ENCODE peak calls at places on chromosomes 2 and 18, in six cellular contexts. One of them, this sample, is unnamed.

GRCh38 chr2:188414869-188415753 is 123.4 kb downstream of the GULP1 start:
- DNase-seq in ascending aorta: no peak
- DNase-seq in kidney epithelial cell: no peak
- DNase-seq in Panc1: no peak
- DNase-seq in stomach: no peak
- DNase-seq in uterus: no peak
- DNase-seq in this sample: no peak

GRCh38 chr2:69464575-69464974 is 27.3 kb upstream of the NFU1 start:
- DNase-seq in ascending aorta: peak; percentile 70
- DNase-seq in kidney epithelial cell: no peak
- DNase-seq in Panc1: no peak
- DNase-seq in stomach: no peak
- DNase-seq in uterus: peak; percentile 42
- DNase-seq in this sample: no peak

GRCh38 chr2:108392029-108392428 is 14.3 kb downstream of the SULT1C4 start:
- DNase-seq in ascending aorta: no peak
- DNase-seq in kidney epithelial cell: no peak
- DNase-seq in Panc1: no peak
- DNase-seq in stomach: no peak
- DNase-seq in uterus: no peak
- DNase-seq in this sample: no peak

GRCh38 chr2:217538719-217539118 is 464.1 kb downstream of the TNS1 start:
- DNase-seq in ascending aorta: no peak
- DNase-seq in kidney epithelial cell: peak; percentile 42
- DNase-seq in Panc1: no peak
- DNase-seq in stomach: no peak
- DNase-seq in uterus: no peak
- DNase-seq in this sample: no peak

GRCh38 chr2:95392730-95393455 is 9.6 kb upstream of the FAHD2A start:
- DNase-seq in ascending aorta: no peak
- DNase-seq in kidney epithelial cell: no peak
- DNase-seq in Panc1: no peak
- DNase-seq in stomach: no peak
- DNase-seq in uterus: no peak
- DNase-seq in this sample: no peak

GRCh38 chr18:48715651-48716354 is 177.0 kb downstream of the CTIF start:
- DNase-seq in ascending aorta: peak; percentile 69
- DNase-seq in kidney epithelial cell: no peak
- DNase-seq in Panc1: no peak
- DNase-seq in stomach: no peak
- DNase-seq in uterus: no peak
- DNase-seq in this sample: no peak

GRCh38 chr2:64731306-64731654 is 77.6 kb upstream of the SERTAD2 start:
- DNase-seq in ascending aorta: no peak
- DNase-seq in kidney epithelial cell: no peak
- DNase-seq in Panc1: no peak
- DNase-seq in stomach: no peak
- DNase-seq in uterus: no peak
- DNase-seq in this sample: no peak

GRCh38 chr2:85838181-85838580 is 50.6 kb downstream of the ST3GAL5 start:
- DNase-seq in ascending aorta: no peak
- DNase-seq in kidney epithelial cell: no peak
- DNase-seq in Panc1: no peak
- DNase-seq in stomach: no peak
- DNase-seq in uterus: no peak
- DNase-seq in this sample: no peak

GRCh38 chr2:208046686-208047085 is 21.4 kb upstream of the PLEKHM3 start:
- DNase-seq in ascending aorta: no peak
- DNase-seq in kidney epithelial cell: no peak
- DNase-seq in Panc1: no peak
- DNase-seq in stomach: no peak
- DNase-seq in uterus: no peak
- DNase-seq in this sample: no peak

GRCh38 chr2:229401126-229401865 is 130.2 kb upstream of the PID1 start:
- DNase-seq in ascending aorta: no peak
- DNase-seq in kidney epithelial cell: no peak
- DNase-seq in Panc1: no peak
- DNase-seq in stomach: no peak
- DNase-seq in uterus: no peak
- DNase-seq in this sample: no peak

GRCh38 chr2:204655101-204655500 is 109.8 kb downstream of the PARD3B start:
- DNase-seq in ascending aorta: no peak
- DNase-seq in kidney epithelial cell: no peak
- DNase-seq in Panc1: no peak
- DNase-seq in stomach: no peak
- DNase-seq in uterus: no peak
- DNase-seq in this sample: no peak

GRCh38 chr18:26462304-26462703 is 86.0 kb downstream of the KCTD1 start:
- DNase-seq in ascending aorta: no peak
- DNase-seq in kidney epithelial cell: no peak
- DNase-seq in Panc1: no peak
- DNase-seq in stomach: no peak
- DNase-seq in uterus: no peak
- DNase-seq in this sample: no peak

GRCh38 chr18:26617151-26617554 is 68.8 kb upstream of the KCTD1 start:
- DNase-seq in ascending aorta: no peak
- DNase-seq in kidney epithelial cell: peak; percentile 56
- DNase-seq in Panc1: no peak
- DNase-seq in stomach: no peak
- DNase-seq in uterus: no peak
- DNase-seq in this sample: no peak

GRCh38 chr2:95277246-95277906 is 3.1 kb downstream of the PROM2 start:
- DNase-seq in ascending aorta: no peak
- DNase-seq in kidney epithelial cell: no peak
- DNase-seq in Panc1: no peak
- DNase-seq in stomach: peak; percentile 79
- DNase-seq in uterus: no peak
- DNase-seq in this sample: no peak

GRCh38 chr2:224284134-224284946 is 117.6 kb downstream of the FAM124B start:
- DNase-seq in ascending aorta: no peak
- DNase-seq in kidney epithelial cell: no peak
- DNase-seq in Panc1: peak; percentile 30
- DNase-seq in stomach: no peak
- DNase-seq in uterus: no peak
- DNase-seq in this sample: no peak

GRCh38 chr2:160590664-160591063 is 97.1 kb upstream of the RBMS1 start:
- DNase-seq in ascending aorta: no peak
- DNase-seq in kidney epithelial cell: no peak
- DNase-seq in Panc1: no peak
- DNase-seq in stomach: no peak
- DNase-seq in uterus: no peak
- DNase-seq in this sample: no peak

GRCh38 chr2:38074775-38075435 is 1.0 kb downstream of the CYP1B1 start:
- DNase-seq in ascending aorta: no peak
- DNase-seq in kidney epithelial cell: no peak
- DNase-seq in Panc1: no peak
- DNase-seq in stomach: no peak
- DNase-seq in uterus: no peak
- DNase-seq in this sample: peak; percentile 16

GRCh38 chr18:72056171-72056570 is 488.0 kb downstream of the CBLN2 start:
- DNase-seq in ascending aorta: no peak
- DNase-seq in kidney epithelial cell: no peak
- DNase-seq in Panc1: no peak
- DNase-seq in stomach: no peak
- DNase-seq in uterus: no peak
- DNase-seq in this sample: no peak

GRCh38 chr2:17257194-17257909 is 260.9 kb downstream of the RAD51AP2 start:
- DNase-seq in ascending aorta: no peak
- DNase-seq in kidney epithelial cell: no peak
- DNase-seq in Panc1: no peak
- DNase-seq in stomach: no peak
- DNase-seq in uterus: no peak
- DNase-seq in this sample: no peak

DNA sequence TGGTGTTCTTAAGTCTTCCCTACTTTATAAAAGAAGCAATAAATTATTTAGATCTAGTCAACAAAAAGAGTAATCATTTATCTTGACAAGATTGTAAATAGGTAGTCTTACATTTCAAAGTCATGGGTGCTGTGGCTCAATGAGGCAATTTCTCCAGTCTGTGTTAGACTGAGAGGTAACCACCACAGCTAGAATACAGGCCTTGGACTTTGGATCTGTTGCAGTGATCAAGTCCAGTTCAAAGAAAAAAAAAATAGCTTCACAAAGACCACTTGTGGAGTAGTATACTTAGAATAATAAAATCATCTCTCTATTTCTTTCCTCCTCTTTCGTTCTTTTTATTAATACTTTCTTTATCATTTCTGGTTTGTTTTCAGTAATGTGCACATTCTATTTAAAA is 93.1 kb upstream of the FSIP2 start:
- DNase-seq in ascending aorta: no peak
- DNase-seq in kidney epithelial cell: no peak
- DNase-seq in Panc1: no peak
- DNase-seq in stomach: no peak
- DNase-seq in uterus: no peak
- DNase-seq in this sample: no peak
- H3K4me3 ChIP-seq in ascending aorta: no peak overlapping the region
- H3K4me3 ChIP-seq in kidney epithelial cell: no peak overlapping the region
- H3K4me3 ChIP-seq in Panc1: no peak overlapping the region
- H3K4me3 ChIP-seq in stomach: no peak overlapping the region
- H3K4me3 ChIP-seq in uterus: no peak overlapping the region
- H3K4me3 ChIP-seq in this sample: no peak overlapping the region

GRCh38 chr18:79071037-79071960 is 2.1 kb downstream of the ATP9B start:
- DNase-seq in ascending aorta: no peak
- DNase-seq in kidney epithelial cell: no peak
- DNase-seq in Panc1: no peak
- DNase-seq in stomach: no peak
- DNase-seq in uterus: no peak
- DNase-seq in this sample: no peak
- H3K4me3 ChIP-seq in ascending aorta: peak overlapping the region; percentile 91
- H3K4me3 ChIP-seq in kidney epithelial cell: no peak overlapping the region
- H3K4me3 ChIP-seq in Panc1: no peak overlapping the region
- H3K4me3 ChIP-seq in stomach: no peak overlapping the region
- H3K4me3 ChIP-seq in uterus: no peak overlapping the region
- H3K4me3 ChIP-seq in this sample: peak overlapping the region; percentile 91

DNA sequence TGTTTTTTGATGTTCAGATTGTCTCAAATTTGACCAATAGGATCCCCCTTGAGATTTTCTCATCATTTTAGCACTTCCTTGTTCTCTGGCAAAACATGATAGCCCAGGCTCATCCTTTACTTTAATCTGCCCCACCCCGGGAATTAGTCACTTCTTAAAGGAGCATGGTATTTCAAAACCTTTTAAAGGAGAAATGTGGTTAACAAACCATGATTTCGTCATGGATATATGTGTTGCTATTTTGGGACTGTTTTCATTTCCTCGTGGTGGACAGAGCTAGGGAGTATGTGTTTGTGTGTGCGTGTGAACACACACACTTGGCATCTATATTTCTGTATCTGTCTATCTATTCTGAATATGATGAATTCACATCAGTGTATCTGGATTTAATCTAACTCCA is 128.1 kb downstream of the BIRC6 start:
- DNase-seq in ascending aorta: no peak
- DNase-seq in kidney epithelial cell: peak; percentile 58
- DNase-seq in Panc1: peak; percentile 39
- DNase-seq in stomach: no peak
- DNase-seq in uterus: no peak
- DNase-seq in this sample: no peak
- H3K4me3 ChIP-seq in ascending aorta: no peak overlapping the region
- H3K4me3 ChIP-seq in kidney epithelial cell: no peak overlapping the region
- H3K4me3 ChIP-seq in Panc1: no peak overlapping the region
- H3K4me3 ChIP-seq in stomach: no peak overlapping the region
- H3K4me3 ChIP-seq in uterus: no peak overlapping the region
- H3K4me3 ChIP-seq in this sample: no peak overlapping the region

GRCh38 chr2:171066110-171066509 is 94.6 kb downstream of the TLK1 start:
- DNase-seq in ascending aorta: no peak
- DNase-seq in kidney epithelial cell: no peak
- DNase-seq in Panc1: no peak
- DNase-seq in stomach: no peak
- DNase-seq in uterus: no peak
- DNase-seq in this sample: no peak
- H3K4me3 ChIP-seq in ascending aorta: no peak overlapping the region
- H3K4me3 ChIP-seq in kidney epithelial cell: no peak overlapping the region
- H3K4me3 ChIP-seq in Panc1: no peak overlapping the region
- H3K4me3 ChIP-seq in stomach: no peak overlapping the region
- H3K4me3 ChIP-seq in uterus: no peak overlapping the region
- H3K4me3 ChIP-seq in this sample: no peak overlapping the region

GRCh38 chr2:198375073-198375430 is 570.7 kb downstream of the PLCL1 start:
- DNase-seq in ascending aorta: no peak
- DNase-seq in kidney epithelial cell: no peak
- DNase-seq in Panc1: no peak
- DNase-seq in stomach: no peak
- DNase-seq in uterus: no peak
- DNase-seq in this sample: no peak

GRCh38 chr2:198374375-198375072 is 570.1 kb downstream of the PLCL1 start:
- DNase-seq in ascending aorta: no peak
- DNase-seq in kidney epithelial cell: peak; percentile 26
- DNase-seq in Panc1: peak; percentile 30
- DNase-seq in stomach: no peak
- DNase-seq in uterus: no peak
- DNase-seq in this sample: peak; percentile 12

GRCh38 chr2:198368089-198368488 is 563.7 kb downstream of the PLCL1 start:
- DNase-seq in ascending aorta: no peak
- DNase-seq in kidney epithelial cell: no peak
- DNase-seq in Panc1: no peak
- DNase-seq in stomach: no peak
- DNase-seq in uterus: no peak
- DNase-seq in this sample: no peak

GRCh38 chr2:198371902-198372611 is 567.7 kb downstream of the PLCL1 start:
- DNase-seq in ascending aorta: no peak
- DNase-seq in kidney epithelial cell: no peak
- DNase-seq in Panc1: no peak
- DNase-seq in stomach: no peak
- DNase-seq in uterus: no peak
- DNase-seq in this sample: peak; percentile 75

GRCh38 chr2:198371329-198371728 is 566.9 kb downstream of the PLCL1 start:
- DNase-seq in ascending aorta: no peak
- DNase-seq in kidney epithelial cell: no peak
- DNase-seq in Panc1: no peak
- DNase-seq in stomach: no peak
- DNase-seq in uterus: no peak
- DNase-seq in this sample: no peak
- H3K4me3 ChIP-seq in ascending aorta: no peak overlapping the region
- H3K4me3 ChIP-seq in kidney epithelial cell: no peak overlapping the region
- H3K4me3 ChIP-seq in Panc1: no peak overlapping the region
- H3K4me3 ChIP-seq in stomach: no peak overlapping the region
- H3K4me3 ChIP-seq in uterus: no peak overlapping the region
- H3K4me3 ChIP-seq in this sample: no peak overlapping the region

DNA sequence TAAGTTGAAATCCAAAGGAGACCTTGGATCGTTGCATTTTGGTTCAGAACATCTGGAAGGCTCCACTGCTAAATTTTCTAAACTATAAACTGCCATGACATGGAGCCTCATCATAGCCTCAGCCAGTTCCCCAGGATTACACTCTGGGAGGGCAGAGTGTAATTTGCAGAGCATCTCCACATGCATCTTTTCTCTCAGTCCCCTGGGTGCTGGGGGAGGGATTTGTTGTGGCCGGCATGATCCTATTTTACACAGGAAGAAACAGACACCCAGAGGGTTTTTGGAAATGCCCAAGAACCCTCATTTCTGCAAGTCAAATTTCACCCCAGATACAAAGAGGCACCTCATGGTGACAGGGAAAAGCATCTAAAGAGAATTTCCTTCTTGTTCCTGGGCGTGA is 40.9 kb upstream of the HDAC4 start:
- DNase-seq in ascending aorta: no peak
- DNase-seq in kidney epithelial cell: no peak
- DNase-seq in Panc1: no peak
- DNase-seq in stomach: no peak
- DNase-seq in uterus: no peak
- DNase-seq in this sample: no peak
- H3K4me3 ChIP-seq in ascending aorta: no peak overlapping the region
- H3K4me3 ChIP-seq in kidney epithelial cell: no peak overlapping the region
- H3K4me3 ChIP-seq in Panc1: no peak overlapping the region
- H3K4me3 ChIP-seq in stomach: no peak overlapping the region
- H3K4me3 ChIP-seq in uterus: no peak overlapping the region
- H3K4me3 ChIP-seq in this sample: no peak overlapping the region

This sample was measured in GM06990.